ENCODE peak calls at places on chromosomes 16 and 17, in four cellular contexts. Q is foreskin fibroblast, E is fibroblast of pulmonary artery, O is psoas muscle. J is an unnamed sample.

GRCh38 chr17:1379930-1380313 is 20.1 kb downstream of the YWHAE start:
- DNase-seq in E (no peak), Q (no peak), O (no peak), J (no peak)

GRCh38 chr17:7354262-7354781 is 634 bp upstream of the TMEM95 start:
- DNase-seq in E (no peak), O (no peak), Q (peak; percentile 78), J (no peak)

GRCh38 chr17:27319536-27320221 is 25.8 kb downstream of the WSB1 start:
- DNase-seq in E (peak; percentile 80), O (peak; percentile 91), Q (peak; percentile 91), J (peak; percentile 79)

GRCh38 chr16:55482056-55482455 is 3.1 kb downstream of the MMP2 start:
- DNase-seq in O (no peak), Q (peak; percentile 70), E (no peak), J (no peak)

GRCh38 chr17:8125947-8126305 is 2.0 kb upstream of the HES7 start:
- DNase-seq in O (peak; percentile 64), Q (peak; percentile 31), E (no peak), J (no peak)

GRCh38 chr16:20866792-20867191 is 33.4 kb downstream of the DCUN1D3 start:
- DNase-seq in Q (no peak), O (no peak), E (no peak), J (no peak)

GRCh38 chr17:64020068-64020766 is at the start of gene ICAM2:
- DNase-seq in Q (no peak), O (peak; percentile 78), E (no peak), J (no peak)

GRCh38 chr17:64496786-64497564 is at the start of gene POLG2:
- DNase-seq in E (peak; percentile 94), Q (peak; percentile 97), O (peak; percentile 97), J (peak; percentile 77)

GRCh38 chr17:8736362-8736761 is 8.3 kb downstream of the CCDC42 start:
- DNase-seq in O (no peak), Q (no peak), E (no peak), J (no peak)

GRCh38 chr17:21278304-21279197 is 6.0 kb upstream of the MAP2K3 start:
- DNase-seq in O (peak; percentile 81), E (peak; percentile 70), Q (peak; percentile 54), J (no peak)

GRCh38 chr17:56908061-56908542 is 5.7 kb downstream of the TRIM25 start:
- DNase-seq in Q (no peak), O (peak; percentile 77), E (no peak), J (no peak)

GRCh38 chr16:14275934-14276333 is 204.8 kb downstream of the MRTFB start:
- DNase-seq in O (no peak), E (no peak), Q (no peak), J (no peak)

GRCh38 chr17:78315355-78316114 is 44.3 kb downstream of the SOCS3 start:
- DNase-seq in Q (peak; percentile 97), E (peak; percentile 88), O (peak; percentile 88), J (no peak)

GRCh38 chr17:52158450-52159042 is at the start of gene CA10:
- DNase-seq in E (no peak), Q (no peak), O (peak; percentile 27), J (no peak)

GRCh38 chr16:15509051-15509592 is 74.7 kb downstream of the BMERB1 start:
- DNase-seq in Q (no peak), E (no peak), O (no peak), J (no peak)

GRCh38 chr16:27365142-27366089 is 36.6 kb upstream of the IL21R start:
- DNase-seq in O (no peak), Q (peak; percentile 72), E (peak; percentile 29), J (no peak)

GRCh38 chr17:34255381-34255732 is 272 bp downstream of the CCL2 start:
- DNase-seq in O (no peak), Q (no peak), E (no peak), J (no peak)
- H3K4me3 ChIP-seq in O (peak overlapping the region; percentile 63), Q (peak overlapping the region; percentile 65), E (peak overlapping the region; percentile 76), J (peak overlapping the region; percentile 51)

DNA sequence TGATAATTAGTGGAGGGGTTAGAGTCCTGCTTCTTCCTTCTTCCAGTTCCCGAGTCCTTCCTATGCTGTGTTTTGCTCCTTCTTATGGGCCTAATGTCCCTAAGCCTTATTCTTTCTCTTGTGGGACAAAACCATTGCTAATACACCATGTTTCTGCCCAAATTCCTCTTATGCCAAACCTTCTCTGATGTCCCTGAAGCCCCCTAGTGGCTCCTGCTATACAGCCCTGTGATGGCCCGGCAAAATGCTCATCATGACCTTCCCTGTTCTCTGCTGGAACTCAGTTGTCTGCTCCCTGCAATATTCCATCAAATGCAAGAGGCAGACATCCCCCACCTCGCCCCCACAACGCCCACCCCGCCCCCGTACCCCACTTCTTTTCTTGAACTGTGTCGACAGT is 171.6 kb downstream of the CDH11 start:
- DNase-seq in Q (no peak), E (no peak), O (no peak), J (no peak)
- TF ChIP-seq CTCF in Q (peak; percentile 26), E (peak; percentile 33), O (no peak), J (peak; percentile 31)

GRCh38 chr16:3067929-3068288 is 2.5 kb downstream of the IL32 start:
- DNase-seq in O (no peak), Q (no peak), E (no peak), J (no peak)
- H3K4me3 ChIP-seq in O (peak overlapping the region; percentile 73), Q (no peak overlapping the region), E (no peak overlapping the region), J (no peak overlapping the region)

GRCh38 chr17:18146259-18146658 is 37.4 kb upstream of the ALKBH5 start:
- DNase-seq in Q (no peak), O (no peak), E (no peak), J (no peak)
- TF ChIP-seq CTCF in Q (no peak), O (no peak), E (no peak), J (no peak)

GRCh38 chr16:84595052-84595481 is 22.8 kb downstream of the COTL1 start:
- DNase-seq in O (no peak), E (no peak), Q (no peak), J (peak; percentile 81)
- H3K4me3 ChIP-seq in O (no peak overlapping the region), E (no peak overlapping the region), Q (no peak overlapping the region), J (no peak overlapping the region)

GRCh38 chr16:56617212-56618085 is 8.1 kb upstream of the MT1E start:
- DNase-seq in Q (peak; percentile 90), E (peak; percentile 68), O (peak; percentile 91), J (no peak)
- TF ChIP-seq CTCF in Q (no peak), E (no peak), O (no peak), J (no peak)